ENCODE peak calls at places on chromosomes 11 and 22, in eight cellular contexts. T is tibial nerve, W is neural progenitor cell, Y is hepatocyte, U is neuronal stem cell, D is kidney, H is lower lobe of right lung, V is HCT116. G is an unnamed sample.

GRCh38 chr22:25068701-25069100 is 116.2 kb downstream of the KIAA1671 start:
- DNase-seq in V (no peak), H (no peak), D (no peak), Y (no peak), T (no peak), W (no peak), U (no peak), G (peak; percentile 80)

GRCh38 chr11:31557991-31558390 is 48.4 kb downstream of the ELP4 start:
- DNase-seq in Y (no peak), H (no peak), D (no peak), W (peak; percentile 13), T (no peak), V (no peak), U (no peak), G (no peak)

GRCh38 chr11:65766535-65766934 is 14.2 kb downstream of the AP5B1 start:
- DNase-seq in U (no peak), T (no peak), H (no peak), D (no peak), Y (no peak), W (no peak), V (no peak), G (no peak)

GRCh38 chr22:16953206-16954059 is 54.6 kb downstream of the GAB4 start:
- DNase-seq in W (no peak), T (no peak), V (no peak), H (no peak), Y (no peak), D (no peak), U (no peak), G (no peak)

GRCh38 chr11:17719028-17719939 is at the start of gene MYOD1:
- DNase-seq in D (no peak), H (no peak), Y (no peak), U (no peak), T (no peak), W (peak; percentile 70), V (no peak), G (peak; percentile 100)

GRCh38 chr11:83219095-83219494 is 25.6 kb downstream of the ANKRD42 start:
- DNase-seq in D (no peak), Y (peak; percentile 5), U (no peak), T (no peak), H (no peak), W (peak; percentile 38), V (no peak), G (no peak)

GRCh38 chr22:28674121-28674563 is 5.5 kb downstream of the TTC28 start:
- DNase-seq in T (no peak), W (no peak), H (no peak), Y (no peak), U (no peak), V (no peak), D (no peak), G (peak; percentile 19)

GRCh38 chr11:123063396-123064267 is 1.7 kb upstream of the HSPA8 start:
- DNase-seq in H (no peak), Y (peak; percentile 60), D (no peak), W (no peak), U (no peak), V (no peak), T (no peak), G (peak; percentile 30)

GRCh38 chr11:60868682-60869450 is 1.5 kb downstream of the ZP1 start:
- DNase-seq in V (no peak), U (no peak), D (no peak), T (no peak), H (peak; percentile 19), W (no peak), Y (no peak), G (no peak)

GRCh38 chr11:47399860-47400812 is 8.3 kb upstream of the SLC39A13 start:
- DNase-seq in D (peak; percentile 78), Y (peak; percentile 47), V (no peak), W (peak; percentile 53), U (no peak), H (no peak), T (no peak), G (peak; percentile 45)

GRCh38 chr11:130088217-130088616 is 18.5 kb downstream of the APLP2 start:
- DNase-seq in T (no peak), V (no peak), D (no peak), U (no peak), H (no peak), W (no peak), Y (no peak), G (no peak)

GRCh38 chr11:126339866-126340434 is 15.5 kb upstream of the ST3GAL4 start:
- DNase-seq in W (peak; percentile 35), H (peak; percentile 86), U (no peak), T (peak; percentile 73), V (no peak), Y (no peak), D (peak; percentile 91), G (peak; percentile 43)

GRCh38 chr11:90630176-90630575 is 407.3 kb upstream of the CHORDC1 start:
- DNase-seq in D (no peak), Y (no peak), U (no peak), W (no peak), T (no peak), V (no peak), H (no peak), G (no peak)

GRCh38 chr22:45996241-45997076 is 19.5 kb upstream of the WNT7B start:
- DNase-seq in V (no peak), W (no peak), T (no peak), D (peak; percentile 94), U (no peak), Y (no peak), H (peak; percentile 86), G (no peak)

GRCh38 chr11:46278387-46279173 is 1.1 kb downstream of the CREB3L1 start:
- DNase-seq in W (peak; percentile 78), T (no peak), U (no peak), Y (peak; percentile 85), H (peak; percentile 69), V (no peak), D (peak; percentile 80), G (no peak)

GRCh38 chr22:34319346-34319745 is 399.1 kb upstream of the LARGE1 start:
- DNase-seq in H (no peak), T (no peak), W (no peak), V (no peak), Y (no peak), U (no peak), D (no peak), G (no peak)
- H3K4me3 ChIP-seq in H (no peak overlapping the region), T (no peak overlapping the region), W (no peak overlapping the region), V (no peak overlapping the region), Y (no peak overlapping the region), U (no peak overlapping the region), D (no peak overlapping the region), G (no peak overlapping the region)

GRCh38 chr11:34256591-34256990 is 101.2 kb downstream of the ABTB2 start:
- DNase-seq in D (no peak), U (no peak), Y (no peak), H (no peak), W (no peak), V (no peak), T (no peak), G (no peak)
- H3K27ac ChIP-seq in D (no peak overlapping the region), U (no peak overlapping the region), Y (no peak overlapping the region), H (no peak overlapping the region), W (no peak overlapping the region), V (no peak overlapping the region), T (no peak overlapping the region), G (no peak overlapping the region)

GRCh38 chr22:50531546-50532352 is 1.9 kb upstream of the TYMP start:
- DNase-seq in W (peak; percentile 76), D (peak; percentile 94), H (peak; percentile 91), V (no peak), U (no peak), T (peak; percentile 63), Y (peak; percentile 77), G (no peak)

GRCh38 chr22:50529416-50530279 is at the start of gene TYMP:
- DNase-seq in V (no peak), Y (peak; percentile 78), W (peak; percentile 44), D (peak; percentile 97), T (peak; percentile 45), H (peak; percentile 90), U (no peak), G (no peak)

GRCh38 chr22:50530857-50531545 is 1.2 kb upstream of the TYMP start:
- DNase-seq in H (peak; percentile 96), T (peak; percentile 65), Y (peak; percentile 91), U (no peak), V (peak; percentile 76), W (peak; percentile 80), D (peak; percentile 97), G (no peak)

GRCh38 chr22:50528682-50529415 is 963 bp downstream of the TYMP start:
- DNase-seq in V (no peak), U (no peak), H (peak; percentile 64), T (no peak), D (no peak), Y (no peak), W (no peak), G (no peak)

GRCh38 chr22:50530280-50530856 is 556 bp upstream of the TYMP start:
- DNase-seq in D (no peak), U (no peak), W (peak; percentile 52), Y (peak; percentile 84), H (peak; percentile 94), T (peak; percentile 55), V (peak; percentile 73), G (no peak)
- H3K4me3 ChIP-seq in D (peak overlapping the region; percentile 24), U (peak overlapping the region; percentile 82), W (peak overlapping the region; percentile 66), Y (peak overlapping the region; percentile 49), H (peak overlapping the region; percentile 79), T (peak overlapping the region; percentile 53), V (peak overlapping the region; percentile 96), G (no peak overlapping the region)

GRCh38 chr11:2693271-2693833 is 6.4 kb downstream of the KCNQ1OT1 start:
- DNase-seq in H (no peak), Y (no peak), V (no peak), U (no peak), T (no peak), W (peak; percentile 85), D (peak; percentile 55), G (no peak)

GRCh38 chr11:2696461-2696860 is 3.3 kb downstream of the KCNQ1OT1 start:
- DNase-seq in T (no peak), U (no peak), W (no peak), D (no peak), Y (no peak), H (no peak), V (no peak), G (no peak)

GRCh38 chr11:2693851-2694261 is 5.9 kb downstream of the KCNQ1OT1 start:
- DNase-seq in D (peak; percentile 38), H (no peak), U (no peak), V (no peak), W (no peak), T (peak; percentile 3), Y (no peak), G (no peak)

GRCh38 chr11:2694995-2695939 is 4.5 kb downstream of the KCNQ1OT1 start:
- DNase-seq in V (no peak), T (peak; percentile 2), H (no peak), U (no peak), W (no peak), D (no peak), Y (no peak), G (no peak)

DNA sequence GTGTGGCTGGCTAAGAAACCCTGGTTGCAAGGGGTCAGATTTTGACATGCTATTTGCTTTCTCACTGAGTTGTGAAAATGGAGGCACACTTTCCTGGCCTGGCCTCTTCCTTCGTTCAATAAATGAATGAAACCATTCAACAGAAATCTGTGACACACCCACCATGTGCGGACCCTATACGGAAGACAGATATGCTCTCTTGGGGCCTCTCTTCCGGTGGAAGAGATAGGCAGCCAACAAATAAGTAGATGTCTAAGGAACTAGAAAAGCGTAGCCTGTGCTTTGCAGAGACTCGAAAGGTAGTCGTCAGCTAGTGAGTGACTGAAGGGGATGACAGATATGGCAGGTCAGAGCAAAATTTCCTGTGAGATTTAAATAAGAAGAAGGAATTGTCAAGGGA is 5.3 kb downstream of the KCNQ1OT1 start:
- DNase-seq in H (no peak), U (no peak), D (no peak), T (peak; percentile 0), V (no peak), W (no peak), Y (no peak), G (no peak)
- H3K27ac ChIP-seq in H (no peak overlapping the region), U (no peak overlapping the region), D (no peak overlapping the region), T (no peak overlapping the region), V (no peak overlapping the region), W (no peak overlapping the region), Y (no peak overlapping the region), G (no peak overlapping the region)